ENCODE peak calls at places on chromosome 4, in five cellular contexts. P is adipocyte, C is A549, S is GM03348, X is psoas muscle. L is an unnamed sample.

GRCh38 chr4:138049350-138049749 is 192.8 kb downstream of the SLC7A11 start:
- DNase-seq in S (no peak), C (no peak), X (no peak), P (no peak), L (peak)

GRCh38 chr4:122689972-122690371 is 42.5 kb upstream of the BBS12 start:
- DNase-seq in C (no peak), P (no peak), X (no peak), S (no peak), L (no peak)

GRCh38 chr4:78058591-78059523 is 1.7 kb downstream of the FRAS1 start:
- DNase-seq in X (peak), S (peak), P (peak), C (peak), L (peak)

GRCh38 chr4:151389316-151389715 is 19.7 kb upstream of the FHIP1A start:
- DNase-seq in P (peak), S (peak), C (no peak), X (no peak), L (no peak)

GRCh38 chr4:152577708-152578421 is 42.0 kb upstream of the FBXW7 start:
- DNase-seq in P (peak), C (no peak), X (no peak), S (no peak), L (no peak)

GRCh38 chr4:55311792-55312490 is 34.1 kb upstream of the SRD5A3 start:
- DNase-seq in S (no peak), X (no peak), P (no peak), C (no peak), L (no peak)

GRCh38 chr4:178599521-178599920 is 1157.3 kb upstream of the AGA start:
- DNase-seq in S (no peak), C (no peak), X (no peak), P (no peak), L (no peak)

GRCh38 chr4:33628296-33628695 is 2616.0 kb downstream of the ARAP2 start:
- DNase-seq in S (no peak), X (no peak), P (peak), C (no peak), L (no peak)

GRCh38 chr4:36399762-36400353 is 118.4 kb downstream of the DTHD1 start:
- DNase-seq in P (no peak), X (no peak), S (no peak), C (no peak), L (no peak)

GRCh38 chr4:156948133-156948532 is 23.5 kb downstream of the PDGFC start:
- DNase-seq in P (no peak), S (no peak), X (no peak), C (no peak), L (peak)

GRCh38 chr4:11546391-11547160 is 117.9 kb upstream of the HS3ST1 start:
- DNase-seq in P (no peak), X (no peak), S (no peak), C (no peak), L (no peak)